ENCODE peak calls at places on chromosomes 4 and X, in seven cellular contexts. Y is H9, D is mesendoderm, T is PC-9, P is fibroblast of lung, F is GM23338, U is Karpas-422. C is an unnamed sample. For H3K4me1, the result is how much of the 10 kb centered on the place peaks cover.

GRCh38 chr4:66555301-66555700 is 885.0 kb upstream of the EPHA5 start:
- DNase-seq in P (peak), F (no peak), U (no peak), Y (no peak), D (no peak), T (no peak), C (no peak)

GRCh38 chr4:8835521-8836365 is 35.9 kb downstream of the HMX1 start:
- DNase-seq in T (no peak), P (no peak), U (no peak), Y (peak), D (no peak), F (no peak), C (no peak)

GRCh38 chrX:129876734-129877395 is 29.1 kb upstream of the UTP14A start:
- DNase-seq in Y (peak), T (peak), P (peak), D (peak), U (no peak), F (no peak), C (no peak)

GRCh38 chrX:20515841-20516461 is 249.2 kb upstream of the RPS6KA3 start:
- DNase-seq in P (peak), F (no peak), Y (no peak), U (no peak), T (peak), D (peak), C (peak)

GRCh38 chrX:43878902-43879526 is 3.2 kb downstream of the MAOB start:
- DNase-seq in F (no peak), U (no peak), P (peak), D (no peak), Y (no peak), T (no peak), C (no peak)

GRCh38 chr4:48334900-48335384 is 6.4 kb upstream of the SLAIN2 start:
- DNase-seq in T (no peak), U (no peak), F (no peak), P (peak), Y (no peak), D (no peak), C (no peak)

GRCh38 chr4:85280963-85281362 is 194.0 kb upstream of the ARHGAP24 start:
- DNase-seq in U (no peak), P (no peak), Y (no peak), D (no peak), F (no peak), T (no peak), C (no peak)

GRCh38 chr4:42865572-42866189 is 26.8 kb upstream of the GRXCR1 start:
- DNase-seq in T (peak), F (peak), P (peak), U (peak), Y (peak), D (peak), C (no peak)

GRCh38 chr4:22502895-22503814 is 12.7 kb downstream of the ADGRA3 start:
- DNase-seq in U (no peak), F (no peak), D (no peak), Y (no peak), T (no peak), P (no peak), C (no peak)

GRCh38 chr4:22501715-22502095 is 14.2 kb downstream of the ADGRA3 start:
- DNase-seq in U (no peak), D (no peak), F (no peak), Y (no peak), T (peak), P (no peak), C (no peak)

GRCh38 chr4:22498866-22499265 is 17.0 kb downstream of the ADGRA3 start:
- DNase-seq in D (peak), Y (no peak), F (no peak), U (no peak), T (no peak), P (no peak), C (no peak)

GRCh38 chr4:22500831-22501714 is 14.8 kb downstream of the ADGRA3 start:
- DNase-seq in P (no peak), D (peak), U (no peak), Y (no peak), F (no peak), T (peak), C (no peak)

GRCh38 chr4:22500128-22500611 is 15.7 kb downstream of the ADGRA3 start:
- DNase-seq in U (no peak), Y (no peak), D (no peak), F (no peak), P (no peak), T (peak), C (no peak)
- H3K4me2 ChIP-seq in U (no peak), Y (peak), D (no peak), F (peak), P (no peak), T (no peak), C (no peak)

DNA sequence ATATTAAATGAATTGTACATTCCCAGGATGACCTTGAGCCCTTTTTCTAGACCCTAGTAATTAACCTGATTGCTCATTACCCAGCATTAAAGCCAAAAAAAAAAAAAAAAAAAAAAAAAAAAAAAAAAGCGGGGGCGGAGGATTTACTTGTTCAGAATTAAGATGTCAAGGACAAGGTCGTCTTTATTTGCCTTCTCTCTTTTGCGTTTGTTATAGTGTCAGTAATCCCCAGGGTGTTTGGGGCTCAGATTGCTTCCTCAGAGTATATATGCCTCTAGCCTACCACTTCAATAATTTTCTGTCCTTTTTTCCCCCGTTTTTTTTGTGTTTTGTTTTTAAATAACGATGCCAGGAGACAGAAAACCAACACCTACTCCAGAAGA is 138.4 kb downstream of the AFF1 start:
- DNase-seq in P (no peak), D (no peak), F (no peak), Y (no peak), U (peak), T (no peak), C (no peak)
- H3K4me1 ChIP-seq in P (under half), D (under half), F (under half), Y (under half), U (under half), T (under half), C (under half)

DNA sequence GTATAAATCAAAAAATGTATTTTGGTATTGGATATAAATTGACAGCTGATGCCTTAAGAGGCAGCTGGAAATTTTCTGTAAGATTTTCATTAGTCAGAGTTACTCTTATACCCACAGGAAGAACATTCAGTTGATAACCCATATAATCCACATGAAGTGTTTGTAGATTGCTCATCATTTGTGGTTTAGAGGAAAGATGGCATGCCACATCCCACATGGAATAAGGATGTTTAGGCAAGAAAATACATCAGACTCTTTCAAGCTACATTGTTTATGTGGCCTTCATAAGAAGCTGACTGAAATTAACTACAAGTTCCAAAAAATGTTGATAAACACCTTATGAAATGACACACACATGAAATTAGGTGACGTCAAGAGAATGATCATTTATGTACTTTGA is 56.6 kb downstream of the AREG start:
- DNase-seq in F (no peak), P (peak), T (no peak), Y (no peak), D (no peak), U (no peak), C (peak)
- H3K4me2 ChIP-seq in F (no peak), P (no peak), T (no peak), Y (no peak), D (no peak), U (no peak), C (peak)

GRCh38 chrX:1462596-1463251 is 10.0 kb upstream of the ASMTL start:
- DNase-seq in D (no peak), Y (no peak), P (no peak), U (no peak), F (no peak), T (no peak), C (no peak)
- H3K4me1 ChIP-seq in D (under half), Y (under half), P (under half), U (under half), F (under half), T (under half), C (under half)

GRCh38 chr4:64882311-64883086 is 473.2 kb upstream of the TECRL start:
- DNase-seq in T (no peak), Y (no peak), P (no peak), F (no peak), D (no peak), U (no peak), C (no peak)
- H3K4me2 ChIP-seq in T (no peak), Y (no peak), P (no peak), F (no peak), D (no peak), U (no peak), C (no peak)

GRCh38 chr4:108536577-108536976 is 83.8 kb upstream of the RPL34 start:
- DNase-seq in U (no peak), T (no peak), D (no peak), F (no peak), Y (no peak), P (no peak), C (no peak)
- H3K4me1 ChIP-seq in U (under half), T (under half), D (under half), F (under half), Y (under half), P (under half), C (under half)